ENCODE peak calls at places on chromosomes 6 and 20, in five cellular contexts. Q is GM10248, U is AG09319, K is astrocyte of the cerebellum, A is A172. V is an unnamed sample.

GRCh38 chr6:106692823-106693216 is 63.4 kb downstream of the QRSL1 start:
- DNase-seq in Q (no peak), U (no peak), K (no peak), A (peak), V (no peak)

GRCh38 chr20:58109126-58109880 is 119.2 kb downstream of the ANKRD60 start:
- DNase-seq in Q (no peak), U (no peak), K (no peak), A (peak), V (peak)

GRCh38 chr6:134534708-134535149 is 216.8 kb upstream of the SGK1 start:
- DNase-seq in Q (no peak), U (no peak), K (no peak), A (peak), V (no peak)

GRCh38 chr6:37758234-37758633 is 60.6 kb upstream of the MDGA1 start:
- DNase-seq in Q (no peak), U (no peak), K (no peak), A (no peak), V (no peak)

GRCh38 chr6:34182751-34183531 is 37.1 kb upstream of the GRM4 start:
- DNase-seq in Q (peak), U (no peak), K (no peak), A (no peak), V (no peak)

GRCh38 chr6:26158581-26159416 is 71.6 kb downstream of the HFE start:
- DNase-seq in Q (peak), U (no peak), K (no peak), A (peak), V (no peak)

GRCh38 chr6:113092795-113093194 is 745.7 kb downstream of the RFPL4B start:
- DNase-seq in Q (no peak), U (no peak), K (no peak), A (no peak), V (no peak)

GRCh38 chr6:47061631-47062300 is 19.6 kb upstream of the ADGRF1 start:
- DNase-seq in Q (no peak), U (no peak), K (no peak), A (peak), V (no peak)

GRCh38 chr6:36836091-36836770 is 3.0 kb downstream of the CPNE5 start:
- DNase-seq in Q (no peak), U (no peak), K (no peak), A (no peak), V (no peak)

GRCh38 chr6:14711056-14711703 is 534.7 kb upstream of the JARID2 start:
- DNase-seq in Q (peak), U (no peak), K (no peak), A (peak), V (peak)

GRCh38 chr6:53934013-53934412 is 139.2 kb downstream of the LRRC1 start:
- DNase-seq in Q (no peak), U (no peak), K (no peak), A (no peak), V (no peak)

GRCh38 chr6:137471497-137471896 is 22.7 kb downstream of the OLIG3 start:
- DNase-seq in Q (no peak), U (no peak), K (no peak), A (no peak), V (no peak)

GRCh38 chr6:122388945-122389344 is 10.5 kb upstream of the HSF2 start:
- DNase-seq in Q (no peak), U (no peak), K (no peak), A (no peak), V (no peak)

GRCh38 chr6:5732496-5732895 is 274.2 kb downstream of the NRN1 start:
- DNase-seq in Q (no peak), U (no peak), K (no peak), A (no peak), V (no peak)

GRCh38 chr6:157314705-157315321 is 8.5 kb downstream of the TMEM242 start:
- DNase-seq in Q (peak), U (peak), K (peak), A (peak), V (no peak)

GRCh38 chr6:126633362-126633761 is 293.4 kb downstream of the CENPW start:
- DNase-seq in Q (no peak), U (no peak), K (no peak), A (no peak), V (no peak)

GRCh38 chr6:146770965-146771735 is 172.4 kb downstream of the ADGB start:
- DNase-seq in Q (no peak), U (no peak), K (no peak), A (no peak), V (no peak)

GRCh38 chr6:123745877-123746276 is 57.8 kb upstream of the NKAIN2 start:
- DNase-seq in Q (no peak), U (no peak), K (peak), A (peak), V (no peak)